ENCODE peak calls at places on chromosomes 12 and 14, in seven cellular contexts. One of them, this sample, is unnamed.

GRCh38 chr12:123543541-123543940 is 10.0 kb upstream of the RILPL1 start:
- DNase-seq in H9: no peak
- DNase-seq in mesendoderm: no peak
- DNase-seq in trophoblast cell: no peak
- DNase-seq in IMR-90: no peak
- DNase-seq in neuronal stem cell: no peak
- DNase-seq in mesenchymal stem cell: no peak
- DNase-seq in this sample: no peak

GRCh38 chr14:91142214-91142668 is 28.4 kb downstream of the DGLUCY start:
- DNase-seq in H9: no peak
- DNase-seq in IMR-90: no peak
- DNase-seq in mesendoderm: no peak
- DNase-seq in trophoblast cell: no peak
- DNase-seq in neuronal stem cell: no peak
- DNase-seq in mesenchymal stem cell: no peak
- DNase-seq in this sample: no peak

GRCh38 chr12:94621662-94622359 is 28.5 kb downstream of the TMCC3 start:
- DNase-seq in neuronal stem cell: no peak
- DNase-seq in mesendoderm: no peak
- DNase-seq in mesenchymal stem cell: peak
- DNase-seq in IMR-90: peak
- DNase-seq in H9: no peak
- DNase-seq in trophoblast cell: no peak
- DNase-seq in this sample: no peak

GRCh38 chr12:92432724-92433281 is 270.0 kb upstream of the PLEKHG7 start:
- DNase-seq in neuronal stem cell: no peak
- DNase-seq in mesenchymal stem cell: no peak
- DNase-seq in mesendoderm: no peak
- DNase-seq in IMR-90: no peak
- DNase-seq in trophoblast cell: no peak
- DNase-seq in H9: no peak
- DNase-seq in this sample: no peak

GRCh38 chr12:106065506-106065905 is 73.2 kb downstream of the NUAK1 start:
- DNase-seq in trophoblast cell: no peak
- DNase-seq in IMR-90: no peak
- DNase-seq in mesendoderm: no peak
- DNase-seq in H9: no peak
- DNase-seq in mesenchymal stem cell: no peak
- DNase-seq in neuronal stem cell: no peak
- DNase-seq in this sample: no peak

GRCh38 chr12:109596418-109597244 is 23.0 kb downstream of the MVK start:
- DNase-seq in neuronal stem cell: no peak
- DNase-seq in IMR-90: no peak
- DNase-seq in H9: peak
- DNase-seq in mesenchymal stem cell: no peak
- DNase-seq in trophoblast cell: no peak
- DNase-seq in mesendoderm: no peak
- DNase-seq in this sample: no peak

GRCh38 chr12:58877243-58877743 is 43.0 kb downstream of the LRIG3 start:
- DNase-seq in trophoblast cell: no peak
- DNase-seq in mesendoderm: no peak
- DNase-seq in mesenchymal stem cell: peak
- DNase-seq in IMR-90: peak
- DNase-seq in H9: no peak
- DNase-seq in neuronal stem cell: no peak
- DNase-seq in this sample: no peak

GRCh38 chr12:120007272-120007671 is 18.2 kb downstream of the BICDL1 start:
- DNase-seq in H9: no peak
- DNase-seq in trophoblast cell: no peak
- DNase-seq in mesendoderm: peak
- DNase-seq in IMR-90: no peak
- DNase-seq in neuronal stem cell: no peak
- DNase-seq in mesenchymal stem cell: no peak
- DNase-seq in this sample: no peak

GRCh38 chr14:103427485-103428443 is 42.5 kb downstream of the MARK3 start:
- DNase-seq in H9: peak
- DNase-seq in IMR-90: peak
- DNase-seq in mesendoderm: peak
- DNase-seq in trophoblast cell: no peak
- DNase-seq in mesenchymal stem cell: peak
- DNase-seq in neuronal stem cell: no peak
- DNase-seq in this sample: peak

GRCh38 chr12:108312885-108313203 is 26.3 kb downstream of the CMKLR1 start:
- DNase-seq in H9: no peak
- DNase-seq in trophoblast cell: no peak
- DNase-seq in neuronal stem cell: no peak
- DNase-seq in mesenchymal stem cell: no peak
- DNase-seq in mesendoderm: no peak
- DNase-seq in IMR-90: no peak
- DNase-seq in this sample: no peak

GRCh38 chr14:70808402-70809237 is 693 bp downstream of the MAP3K9 start:
- DNase-seq in trophoblast cell: peak
- DNase-seq in H9: peak
- DNase-seq in IMR-90: no peak
- DNase-seq in mesendoderm: peak
- DNase-seq in mesenchymal stem cell: no peak
- DNase-seq in neuronal stem cell: peak
- DNase-seq in this sample: no peak

GRCh38 chr12:102061096-102061555 is 665 bp downstream of the WASHC3 start:
- DNase-seq in trophoblast cell: peak
- DNase-seq in mesendoderm: no peak
- DNase-seq in neuronal stem cell: no peak
- DNase-seq in H9: no peak
- DNase-seq in mesenchymal stem cell: peak
- DNase-seq in IMR-90: peak
- DNase-seq in this sample: no peak

GRCh38 chr14:102776761-102777710 is at the start of gene TRAF3:
- DNase-seq in mesendoderm: no peak
- DNase-seq in mesenchymal stem cell: peak
- DNase-seq in IMR-90: peak
- DNase-seq in H9: peak
- DNase-seq in trophoblast cell: peak
- DNase-seq in neuronal stem cell: no peak
- DNase-seq in this sample: no peak

GRCh38 chr12:51869931-51870330 is 18.0 kb upstream of the ANKRD33 start:
- DNase-seq in H9: no peak
- DNase-seq in mesendoderm: no peak
- DNase-seq in IMR-90: no peak
- DNase-seq in mesenchymal stem cell: no peak
- DNase-seq in trophoblast cell: no peak
- DNase-seq in neuronal stem cell: no peak
- DNase-seq in this sample: no peak

GRCh38 chr12:4962539-4963486 is 53.1 kb downstream of the KCNA1 start:
- DNase-seq in mesendoderm: peak
- DNase-seq in neuronal stem cell: no peak
- DNase-seq in IMR-90: no peak
- DNase-seq in mesenchymal stem cell: no peak
- DNase-seq in trophoblast cell: no peak
- DNase-seq in H9: peak
- DNase-seq in this sample: no peak

GRCh38 chr12:94640134-94640928 is 10.0 kb downstream of the TMCC3 start:
- DNase-seq in neuronal stem cell: no peak
- DNase-seq in mesenchymal stem cell: peak
- DNase-seq in H9: no peak
- DNase-seq in IMR-90: peak
- DNase-seq in mesendoderm: no peak
- DNase-seq in trophoblast cell: peak
- DNase-seq in this sample: no peak

GRCh38 chr12:92089559-92089958 is 56.1 kb downstream of the BTG1 start:
- DNase-seq in neuronal stem cell: no peak
- DNase-seq in trophoblast cell: no peak
- DNase-seq in mesendoderm: no peak
- DNase-seq in H9: no peak
- DNase-seq in IMR-90: no peak
- DNase-seq in mesenchymal stem cell: no peak
- DNase-seq in this sample: no peak

GRCh38 chr14:104247336-104248202 is 109.2 kb downstream of the KIF26A start:
- DNase-seq in trophoblast cell: no peak
- DNase-seq in mesendoderm: no peak
- DNase-seq in neuronal stem cell: no peak
- DNase-seq in IMR-90: no peak
- DNase-seq in H9: peak
- DNase-seq in mesenchymal stem cell: no peak
- DNase-seq in this sample: no peak

GRCh38 chr12:64006211-64006610 is 161.7 kb downstream of the SRGAP1 start:
- DNase-seq in mesenchymal stem cell: peak
- DNase-seq in mesendoderm: peak
- DNase-seq in neuronal stem cell: no peak
- DNase-seq in H9: no peak
- DNase-seq in trophoblast cell: peak
- DNase-seq in IMR-90: peak
- DNase-seq in this sample: no peak

GRCh38 chr14:64821651-64822050 is 58.1 kb downstream of the SPTB start:
- DNase-seq in mesenchymal stem cell: no peak
- DNase-seq in H9: no peak
- DNase-seq in neuronal stem cell: no peak
- DNase-seq in trophoblast cell: no peak
- DNase-seq in IMR-90: no peak
- DNase-seq in mesendoderm: peak
- DNase-seq in this sample: no peak

GRCh38 chr12:49201595-49202295 is 12.9 kb upstream of the TUBA1A start:
- DNase-seq in mesendoderm: peak
- DNase-seq in H9: peak
- DNase-seq in IMR-90: peak
- DNase-seq in trophoblast cell: peak
- DNase-seq in mesenchymal stem cell: peak
- DNase-seq in neuronal stem cell: no peak
- DNase-seq in this sample: no peak

GRCh38 chr12:49200882-49201594 is 12.2 kb upstream of the TUBA1A start:
- DNase-seq in mesenchymal stem cell: peak
- DNase-seq in trophoblast cell: peak
- DNase-seq in neuronal stem cell: no peak
- DNase-seq in mesendoderm: peak
- DNase-seq in H9: peak
- DNase-seq in IMR-90: peak
- DNase-seq in this sample: no peak

GRCh38 chr12:49208146-49208545 is 19.3 kb upstream of the TUBA1A start:
- DNase-seq in trophoblast cell: no peak
- DNase-seq in neuronal stem cell: no peak
- DNase-seq in mesenchymal stem cell: no peak
- DNase-seq in H9: no peak
- DNase-seq in IMR-90: no peak
- DNase-seq in mesendoderm: no peak
- DNase-seq in this sample: no peak

GRCh38 chr12:49208661-49209060 is 19.8 kb upstream of the TUBA1A start:
- DNase-seq in IMR-90: no peak
- DNase-seq in H9: no peak
- DNase-seq in mesendoderm: no peak
- DNase-seq in trophoblast cell: no peak
- DNase-seq in neuronal stem cell: no peak
- DNase-seq in mesenchymal stem cell: no peak
- DNase-seq in this sample: no peak

DNA sequence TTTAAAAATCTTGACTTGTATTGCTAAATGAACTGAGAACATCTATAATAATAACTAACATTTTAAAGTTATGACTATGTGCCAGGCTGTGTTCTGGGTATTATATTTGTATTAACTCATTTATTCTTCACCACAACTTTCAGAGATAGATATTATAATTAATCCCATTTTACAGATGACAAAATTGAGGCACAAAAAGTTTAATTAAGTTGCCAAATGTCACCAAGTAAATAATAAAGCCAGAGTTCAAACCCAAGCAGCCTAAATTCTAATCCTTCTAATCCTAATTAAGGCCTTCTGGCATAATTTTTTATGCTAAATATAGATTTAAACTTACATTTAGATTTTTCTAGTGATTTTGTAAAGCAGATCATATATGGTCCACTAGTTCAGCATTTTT is 17.5 kb upstream of the TUBA1A start:
- DNase-seq in IMR-90: no peak
- DNase-seq in H9: no peak
- DNase-seq in trophoblast cell: no peak
- DNase-seq in mesenchymal stem cell: no peak
- DNase-seq in neuronal stem cell: no peak
- DNase-seq in mesendoderm: no peak
- DNase-seq in this sample: no peak
- H2AK5ac ChIP-seq in IMR-90: no peak
- H2AK5ac ChIP-seq in H9: no peak
- H2AK5ac ChIP-seq in trophoblast cell: no peak
- H2AK5ac ChIP-seq in mesenchymal stem cell: no peak
- H2AK5ac ChIP-seq in neuronal stem cell: no peak
- H2AK5ac ChIP-seq in mesendoderm: no peak
- H2AK5ac ChIP-seq in this sample: no peak

GRCh38 chr14:31043379-31043778 is 17.2 kb upstream of the STRN3 start:
- DNase-seq in H9: no peak
- DNase-seq in mesendoderm: no peak
- DNase-seq in IMR-90: no peak
- DNase-seq in mesenchymal stem cell: no peak
- DNase-seq in trophoblast cell: no peak
- DNase-seq in neuronal stem cell: no peak
- DNase-seq in this sample: no peak
- H3K27ac ChIP-seq in H9: no peak
- H3K27ac ChIP-seq in mesendoderm: no peak
- H3K27ac ChIP-seq in IMR-90: no peak
- H3K27ac ChIP-seq in mesenchymal stem cell: no peak
- H3K27ac ChIP-seq in trophoblast cell: no peak
- H3K27ac ChIP-seq in neuronal stem cell: no peak
- H3K27ac ChIP-seq in this sample: no peak

GRCh38 chr14:42140831-42141279 is 534.2 kb downstream of the LRFN5 start:
- DNase-seq in mesendoderm: no peak
- DNase-seq in neuronal stem cell: no peak
- DNase-seq in trophoblast cell: no peak
- DNase-seq in mesenchymal stem cell: peak
- DNase-seq in IMR-90: peak
- DNase-seq in H9: no peak
- DNase-seq in this sample: no peak
- H2AK5ac ChIP-seq in mesendoderm: no peak
- H2AK5ac ChIP-seq in neuronal stem cell: no peak
- H2AK5ac ChIP-seq in trophoblast cell: no peak
- H2AK5ac ChIP-seq in mesenchymal stem cell: no peak
- H2AK5ac ChIP-seq in IMR-90: no peak
- H2AK5ac ChIP-seq in H9: no peak
- H2AK5ac ChIP-seq in this sample: no peak

GRCh38 chr12:117313906-117314305 is 47.5 kb downstream of the NOS1 start:
- DNase-seq in trophoblast cell: no peak
- DNase-seq in IMR-90: no peak
- DNase-seq in neuronal stem cell: no peak
- DNase-seq in mesendoderm: no peak
- DNase-seq in mesenchymal stem cell: no peak
- DNase-seq in H9: no peak
- DNase-seq in this sample: no peak

GRCh38 chr12:117312770-117313169 is 48.7 kb downstream of the NOS1 start:
- DNase-seq in trophoblast cell: no peak
- DNase-seq in mesendoderm: no peak
- DNase-seq in H9: no peak
- DNase-seq in neuronal stem cell: no peak
- DNase-seq in IMR-90: no peak
- DNase-seq in mesenchymal stem cell: no peak
- DNase-seq in this sample: no peak

DNA sequence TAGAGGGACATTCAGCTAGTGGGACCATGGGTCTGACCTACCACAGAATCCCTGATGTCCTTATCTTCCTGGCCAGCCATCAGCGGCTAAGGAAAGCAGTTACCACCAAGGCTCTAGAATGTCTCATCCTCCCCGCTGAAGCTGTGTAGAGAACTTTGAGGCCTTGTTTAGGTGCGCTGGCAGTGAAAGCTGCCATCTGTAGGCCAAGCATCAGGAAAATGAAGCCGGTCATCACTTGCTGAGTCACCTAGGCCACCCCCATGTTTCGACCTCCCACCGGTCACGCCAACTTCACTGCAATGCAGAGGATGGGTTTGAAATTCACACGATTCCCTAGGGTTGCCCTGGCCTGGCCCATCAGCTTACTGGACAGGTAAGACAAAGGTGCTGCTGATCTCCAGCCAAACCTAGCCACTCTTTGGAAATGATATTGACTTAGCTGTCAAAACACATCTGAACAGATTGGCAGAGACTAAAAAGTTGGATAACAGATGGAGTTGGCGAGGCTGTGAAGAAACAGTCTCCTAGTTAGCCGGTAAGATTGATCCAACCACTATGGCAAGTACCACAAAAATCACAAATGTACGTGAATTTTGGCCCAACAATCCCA is 52.0 kb downstream of the NOS1 start:
- DNase-seq in H9: peak
- DNase-seq in neuronal stem cell: no peak
- DNase-seq in IMR-90: no peak
- DNase-seq in mesendoderm: peak
- DNase-seq in mesenchymal stem cell: no peak
- DNase-seq in trophoblast cell: no peak
- DNase-seq in this sample: no peak
- H3K27ac ChIP-seq in H9: no peak
- H3K27ac ChIP-seq in neuronal stem cell: no peak
- H3K27ac ChIP-seq in IMR-90: no peak
- H3K27ac ChIP-seq in mesendoderm: no peak
- H3K27ac ChIP-seq in mesenchymal stem cell: no peak
- H3K27ac ChIP-seq in trophoblast cell: no peak
- H3K27ac ChIP-seq in this sample: no peak